ENCODE peak calls at places on chromosomes 11 and 22, in four cellular contexts. M is thoracic aorta, V is HFFc6, R is ovary. P is an unnamed sample.

GRCh38 chr11:2741377-2742131 is 41.8 kb upstream of the KCNQ1OT1 start:
- DNase-seq in V (peak; percentile 37), M (no peak), R (peak; percentile 69), P (peak; percentile 57)

GRCh38 chr11:130940706-130941105 is 24.4 kb upstream of the SNX19 start:
- DNase-seq in M (no peak), R (no peak), V (no peak), P (no peak)

GRCh38 chr11:117314840-117315239 is 1.2 kb downstream of the BACE1 start:
- DNase-seq in M (no peak), V (no peak), R (no peak), P (no peak)

GRCh38 chr22:17954200-17954859 is 70.0 kb downstream of the MICAL3 start:
- DNase-seq in V (no peak), R (peak; percentile 2), M (no peak), P (no peak)

GRCh38 chr11:106813803-106814202 is 204.5 kb downstream of the GUCY1A2 start:
- DNase-seq in R (no peak), V (no peak), M (no peak), P (no peak)

GRCh38 chr11:114606003-114606801 is 10.6 kb upstream of the NXPE4 start:
- DNase-seq in R (no peak), M (no peak), V (no peak), P (no peak)

GRCh38 chr11:101019870-101020269 is 109.7 kb downstream of the PGR start:
- DNase-seq in V (no peak), M (no peak), R (no peak), P (no peak)

GRCh38 chr11:83157755-83158473 is 983 bp downstream of the PCF11 start:
- DNase-seq in M (peak; percentile 6), R (peak; percentile 71), V (peak; percentile 25), P (peak; percentile 64)

GRCh38 chr11:72984448-72985077 is 157.6 kb downstream of the FCHSD2 start:
- DNase-seq in R (no peak), V (no peak), M (no peak), P (no peak)
- TF ChIP-seq CTCF in R (no peak), V (no peak), M (no peak), P (no peak)

DNA sequence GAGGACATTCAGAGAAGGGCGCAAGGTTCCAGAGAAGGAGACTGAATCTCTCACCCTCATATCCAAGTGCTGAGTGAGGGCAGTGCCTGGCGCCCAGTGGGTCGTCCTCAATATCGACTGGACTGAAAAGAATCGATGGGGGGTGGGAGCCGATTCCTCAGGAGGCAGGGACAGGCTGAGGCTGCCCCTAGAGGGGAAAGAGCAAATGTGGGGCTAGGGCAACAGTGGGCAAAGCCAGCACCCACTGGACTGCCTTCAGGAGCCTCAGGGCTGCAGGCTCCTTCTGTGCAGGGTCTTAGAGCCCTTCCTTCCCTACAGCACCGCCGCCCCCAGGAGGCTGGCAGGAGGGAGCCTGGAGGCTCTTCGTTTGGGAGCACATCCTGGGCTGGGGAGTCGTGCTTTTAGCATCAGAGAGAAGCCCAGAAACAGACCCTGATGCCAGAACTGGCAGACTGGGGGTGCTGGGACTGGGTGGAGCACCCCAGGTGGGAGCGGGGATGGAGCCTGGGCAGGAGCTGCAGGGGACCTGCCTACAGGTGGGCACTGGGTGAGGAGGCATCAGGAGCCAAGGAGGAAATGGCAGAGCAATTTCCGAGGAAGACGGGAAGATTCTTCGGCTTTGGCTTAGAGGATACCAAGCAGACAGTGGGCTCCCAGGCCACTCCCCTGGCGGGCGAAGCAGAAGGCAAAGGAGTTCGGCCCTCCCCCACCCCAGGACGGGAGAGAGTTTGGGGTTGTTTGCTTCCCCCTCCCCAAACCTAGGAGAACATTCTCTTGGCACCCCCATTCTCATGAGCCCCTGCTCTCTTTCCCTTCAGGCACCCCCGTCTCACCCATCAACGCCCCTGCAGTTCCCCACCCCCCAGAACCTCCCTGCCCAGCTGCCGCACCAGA is 1.2 kb downstream of the SYT7 start:
- DNase-seq in V (no peak), R (no peak), M (no peak), P (no peak)
- TF ChIP-seq CTCF in V (peak; percentile 45), R (no peak), M (no peak), P (no peak)

GRCh38 chr11:46120361-46120710 is 918 bp downstream of the PHF21A start:
- DNase-seq in V (no peak), M (no peak), R (peak; percentile 66), P (peak; percentile 32)

GRCh38 chr11:46116007-46116711 is 5.1 kb downstream of the PHF21A start:
- DNase-seq in R (no peak), M (no peak), V (no peak), P (no peak)

GRCh38 chr11:46119352-46120216 is 1.7 kb downstream of the PHF21A start:
- DNase-seq in M (no peak), R (peak; percentile 76), V (peak; percentile 70), P (peak; percentile 29)

GRCh38 chr11:46119053-46119351 is 2.3 kb downstream of the PHF21A start:
- DNase-seq in M (no peak), V (peak; percentile 12), R (no peak), P (no peak)

DNA sequence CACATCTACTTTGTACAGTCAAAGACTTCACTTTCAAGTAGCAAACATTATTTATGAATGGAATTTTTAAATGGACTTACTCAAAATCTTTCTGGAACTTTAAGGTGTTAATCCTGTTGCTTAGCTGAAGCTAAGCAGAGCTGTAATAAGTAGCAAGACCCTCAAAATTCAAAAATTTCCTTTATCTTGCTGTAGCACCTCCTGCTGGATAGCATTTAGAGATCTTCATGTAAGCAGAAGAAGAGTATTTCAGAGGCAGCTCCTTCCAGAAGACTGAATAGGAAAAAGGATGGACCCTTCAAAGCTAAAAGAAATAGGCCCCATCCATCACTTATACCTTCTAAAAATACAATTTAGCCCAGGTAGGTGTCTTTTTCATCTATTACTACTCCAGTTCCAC is 3.4 kb downstream of the PHF21A start:
- DNase-seq in R (no peak), V (peak; percentile 13), M (no peak), P (no peak)
- TF ChIP-seq CTCF in R (no peak), V (peak; percentile 65), M (no peak), P (peak; percentile 10)

GRCh38 chr11:96050435-96051182 is 126.7 kb upstream of the MTMR2 start:
- DNase-seq in R (no peak), M (no peak), V (peak; percentile 78), P (no peak)
- TF ChIP-seq CTCF in R (no peak), M (no peak), V (peak; percentile 50), P (no peak)

DNA sequence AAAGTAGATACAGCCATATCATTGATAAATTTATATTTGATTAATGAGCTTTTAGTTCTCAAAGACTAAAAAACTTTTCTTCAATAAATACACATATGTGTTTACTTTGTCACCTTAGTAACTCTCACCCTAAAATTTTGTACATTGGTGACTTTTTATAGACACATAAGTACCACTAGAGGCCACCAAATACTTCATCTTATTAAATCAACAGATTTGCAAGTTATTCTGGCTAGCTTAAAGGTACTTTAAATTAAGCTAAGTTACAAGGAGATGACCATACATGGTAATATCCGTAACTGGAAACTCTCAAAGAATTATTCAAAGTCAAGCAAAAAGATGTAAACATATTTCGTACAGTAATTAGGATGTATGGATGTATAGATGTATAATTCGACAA is 112.2 kb downstream of the SBF2 start:
- DNase-seq in V (peak; percentile 66), R (no peak), M (no peak), P (peak; percentile 25)
- TF ChIP-seq CTCF in V (peak; percentile 76), R (no peak), M (peak; percentile 32), P (peak; percentile 38)

GRCh38 chr22:19760652-19761002 is at the start of gene TBX1:
- DNase-seq in V (no peak), R (no peak), M (no peak), P (no peak)
- TF ChIP-seq CTCF in V (no peak), R (no peak), M (no peak), P (no peak)

GRCh38 chr11:61613051-61613450 is 32.2 kb upstream of the SYT7 start:
- DNase-seq in V (no peak), R (no peak), M (no peak), P (no peak)

GRCh38 chr11:61609000-61609969 is 28.4 kb upstream of the SYT7 start:
- DNase-seq in M (no peak), R (no peak), V (no peak), P (no peak)

GRCh38 chr11:61611309-61611708 is 30.4 kb upstream of the SYT7 start:
- DNase-seq in R (no peak), V (no peak), M (no peak), P (no peak)

GRCh38 chr11:61609970-61610347 is 29.1 kb upstream of the SYT7 start:
- DNase-seq in R (no peak), M (no peak), V (no peak), P (no peak)

GRCh38 chr11:61610905-61611304 is 30.0 kb upstream of the SYT7 start:
- DNase-seq in V (no peak), M (no peak), R (no peak), P (no peak)
- TF ChIP-seq CTCF in V (no peak), M (no peak), R (no peak), P (no peak)

P was measured in RWPE1.